ENCODE peak calls at places on chromosomes 12 and 14, in four cellular contexts. O is Peyer's patch, T is lung, D is pancreas. K is an unnamed sample. For H3K27me3 and H3K4me1, the result is how much of the 10 kb centered on the place peaks cover.

GRCh38 chr12:109331546-109331945 is 16.2 kb upstream of the MYO1H start:
- DNase-seq in O (no peak), T (no peak), D (no peak), K (no peak)

GRCh38 chr12:74985293-74985985 is 224.2 kb downstream of the KCNC2 start:
- DNase-seq in O (no peak), T (no peak), D (peak), K (peak)

GRCh38 chr12:54701940-54702592 is 53.9 kb upstream of the DCD start:
- DNase-seq in O (no peak), T (no peak), D (no peak), K (no peak)

GRCh38 chr12:23005387-23005786 is 380.4 kb downstream of the ETNK1 start:
- DNase-seq in O (no peak), T (no peak), D (no peak), K (no peak)

GRCh38 chr12:106345739-106346138 is 11.8 kb upstream of the POLR3B start:
- DNase-seq in O (peak), T (peak), D (no peak), K (no peak)

GRCh38 chr14:87935895-87936294 is 57.1 kb downstream of the GALC start:
- DNase-seq in O (no peak), T (no peak), D (no peak), K (no peak)

GRCh38 chr14:70803321-70804110 is 5.8 kb downstream of the MAP3K9 start:
- DNase-seq in O (no peak), T (no peak), D (no peak), K (no peak)

GRCh38 chr12:25960176-25960575 is 1.7 kb downstream of the RASSF8 start:
- DNase-seq in O (no peak), T (no peak), D (no peak), K (no peak)

GRCh38 chr14:53151523-53151866 is 1.6 kb downstream of the DDHD1 start:
- DNase-seq in O (no peak), T (no peak), D (no peak), K (no peak)

GRCh38 chr14:85471156-85471555 is 58.8 kb upstream of the FLRT2 start:
- DNase-seq in O (no peak), T (no peak), D (no peak), K (no peak)

GRCh38 chr12:127742231-127742630 is 524.7 kb upstream of the TMEM132C start:
- DNase-seq in O (no peak), T (no peak), D (no peak), K (no peak)

GRCh38 chr14:47155395-47155794 is 503.8 kb upstream of the RPL10L start:
- DNase-seq in O (no peak), T (no peak), D (no peak), K (peak)

GRCh38 chr12:9649532-9649940 is 20.0 kb upstream of the CLEC2D start:
- DNase-seq in O (no peak), T (no peak), D (no peak), K (no peak)

GRCh38 chr12:630656-631632 is 32.3 kb downstream of the NINJ2 start:
- DNase-seq in O (peak), T (peak), D (no peak), K (no peak)

GRCh38 chr12:31629756-31630732 is 29.4 kb upstream of the ETFBKMT start:
- DNase-seq in O (no peak), T (no peak), D (no peak), K (no peak)

GRCh38 chr12:74415633-74416032 is 122.0 kb upstream of the ATXN7L3B start:
- DNase-seq in O (no peak), T (no peak), D (no peak), K (no peak)

GRCh38 chr12:53047221-53048032 is 2.4 kb upstream of the TNS2 start:
- DNase-seq in O (peak), T (peak), D (peak), K (peak)

GRCh38 chr12:56593909-56594621 is 36.1 kb downstream of the BAZ2A start:
- DNase-seq in O (peak), T (peak), D (no peak), K (no peak)

DNA sequence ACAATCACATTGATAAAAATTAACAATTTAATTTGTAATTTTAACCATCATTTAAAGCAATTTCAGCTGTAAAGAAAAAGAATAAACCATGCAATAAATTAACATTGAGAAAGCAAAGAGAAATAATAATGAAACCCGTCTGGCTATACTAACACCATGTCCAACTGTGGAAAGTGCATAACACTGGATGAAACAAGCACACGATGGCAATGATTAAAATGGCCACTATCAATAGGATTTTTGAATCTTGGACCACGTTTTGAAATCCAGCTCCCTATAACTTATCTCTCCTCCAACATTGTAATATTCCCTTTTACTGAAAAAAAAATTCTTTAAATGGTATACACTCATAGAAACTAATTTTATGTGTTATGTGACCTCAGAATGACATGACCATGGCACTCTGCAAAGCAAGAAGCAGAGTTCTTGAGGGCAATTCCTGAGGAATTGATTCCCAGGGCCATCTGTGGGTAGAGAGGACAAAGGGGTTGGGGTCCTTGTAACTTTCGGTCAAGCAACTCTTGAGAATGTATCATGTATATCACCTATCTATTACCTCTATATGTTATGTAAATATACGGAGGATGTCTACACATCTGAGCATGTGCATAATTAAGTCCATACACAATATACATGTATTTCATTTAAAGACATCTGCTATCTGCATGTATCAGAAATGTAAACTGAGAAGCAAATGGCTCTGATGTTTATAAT is 4.8 kb downstream of the FOXA1 start:
- DNase-seq in O (no peak), T (no peak), D (no peak), K (no peak)
- H3K27me3 ChIP-seq in O (under half), T (under half), D (under half), K (under half)

DNA sequence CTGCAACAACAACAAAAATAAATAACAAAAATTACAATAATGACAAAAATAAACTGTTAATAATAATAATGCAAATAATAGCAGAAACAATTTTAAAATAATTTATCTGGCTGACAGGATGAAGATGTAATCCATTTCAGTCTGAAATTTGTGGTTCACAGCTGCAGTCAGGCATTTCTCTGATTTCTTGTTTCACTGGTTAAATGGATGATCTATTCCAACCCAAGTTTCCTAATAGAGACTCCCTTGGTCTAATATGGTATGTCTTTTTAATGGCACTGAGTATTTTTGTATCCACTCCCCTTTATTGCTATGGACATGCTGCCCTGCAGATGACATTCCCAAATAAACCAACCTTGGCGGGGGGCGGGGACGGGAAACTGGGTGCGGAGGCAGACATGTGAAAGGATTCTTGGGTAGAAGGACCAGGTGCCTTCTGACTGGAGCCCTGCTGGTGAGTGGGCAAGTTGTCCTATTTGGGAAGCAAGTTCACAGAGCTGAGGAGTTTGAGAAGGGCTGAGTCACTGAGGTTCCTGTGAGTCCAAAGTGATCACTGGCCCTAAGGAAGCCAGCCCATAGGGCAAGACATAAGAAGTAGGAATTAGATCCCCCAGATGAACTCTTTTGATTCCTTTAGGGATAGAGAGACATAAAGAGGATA is 14.4 kb downstream of the FOXG1 start:
- DNase-seq in O (no peak), T (no peak), D (no peak), K (no peak)
- H3K4me1 ChIP-seq in O (under half), T (under half), D (under half), K (under half)

DNA sequence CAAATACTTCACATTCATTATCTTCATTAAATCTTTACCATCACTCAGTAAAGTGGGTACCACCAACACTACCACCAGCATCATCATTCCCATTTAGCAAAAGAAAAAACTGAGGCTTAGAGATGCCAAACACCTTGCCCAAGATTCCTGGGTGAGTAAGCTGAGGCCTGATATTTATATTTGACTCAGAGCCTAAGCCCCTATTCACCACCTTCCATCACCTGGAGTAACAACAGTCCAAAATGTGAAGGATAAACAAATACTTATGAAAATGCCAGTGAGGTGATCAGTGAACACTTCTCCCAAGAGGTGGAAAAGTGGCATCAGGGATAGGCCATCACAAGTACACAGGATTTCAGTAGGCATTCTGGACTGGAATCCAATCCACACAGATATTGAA is 3.7 kb downstream of the SLC38A1 start:
- DNase-seq in O (no peak), T (no peak), D (no peak), K (no peak)
- TF ChIP-seq CTCF in O (no peak), T (no peak), D (no peak), K (no peak)

GRCh38 chr12:57863676-57864075 is 17.1 kb upstream of the CTDSP2 start:
- DNase-seq in O (no peak), T (no peak), D (no peak), K (no peak)
- H3K27me3 ChIP-seq in O (under half), T (under half), D (under half), K (under half)

DNA sequence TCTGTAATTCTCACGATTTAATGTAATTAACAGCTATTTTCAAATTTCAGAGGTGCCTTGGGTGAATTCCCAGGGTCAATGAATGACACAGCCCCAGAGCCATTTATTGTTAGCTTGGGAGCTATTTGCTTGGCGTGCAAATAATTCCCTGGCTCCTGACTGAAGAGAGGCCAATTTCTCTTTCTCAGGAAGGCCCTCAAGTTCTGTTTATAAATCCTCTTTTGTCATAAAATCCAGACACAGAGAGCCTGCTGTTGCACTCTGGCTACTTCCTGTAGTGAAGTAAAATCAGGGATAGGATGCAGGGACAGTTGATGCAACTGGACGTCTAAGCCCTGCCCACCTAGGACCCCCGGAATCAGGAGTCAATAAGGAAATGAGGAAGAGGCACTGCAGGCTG is 154.3 kb downstream of the TMX1 start:
- DNase-seq in O (no peak), T (no peak), D (no peak), K (no peak)
- H3K4me1 ChIP-seq in O (under half), T (under half), D (under half), K (half or more)

DNA sequence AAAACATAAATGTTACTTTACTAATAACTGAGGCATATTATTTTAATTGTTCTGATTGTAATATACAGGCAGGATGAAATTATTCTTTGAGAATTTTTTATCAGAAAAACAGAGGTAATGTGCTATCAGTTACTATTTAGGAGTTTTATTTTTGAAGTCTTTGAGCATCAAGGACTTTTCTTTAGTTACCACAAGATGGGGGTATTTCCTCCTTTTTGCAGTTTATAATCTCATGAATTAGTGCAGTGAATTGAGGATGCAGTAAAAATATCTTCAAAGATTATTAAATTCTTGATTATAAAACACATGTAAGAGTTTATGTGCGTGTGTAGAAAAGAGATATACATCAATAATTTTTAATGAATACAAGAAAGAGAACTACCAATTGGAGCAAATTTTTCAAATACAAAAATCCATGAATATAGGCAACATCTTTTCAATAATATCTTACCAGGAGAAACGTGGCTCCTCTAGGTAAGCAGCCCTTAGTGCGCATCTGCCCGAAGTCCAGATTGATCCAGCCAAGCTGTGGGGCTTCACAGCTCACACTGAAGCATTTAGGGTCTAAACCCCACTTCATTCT is 71.6 kb downstream of the ERGIC2 start:
- DNase-seq in O (no peak), T (no peak), D (no peak), K (no peak)
- TF ChIP-seq CTCF in O (peak), T (no peak), D (no peak), K (peak)

GRCh38 chr14:104898195-104898558 is 26.5 kb upstream of the PLD4 start:
- DNase-seq in O (no peak), T (no peak), D (no peak), K (no peak)

GRCh38 chr14:104895207-104895785 is 29.4 kb upstream of the PLD4 start:
- DNase-seq in O (no peak), T (peak), D (peak), K (no peak)

GRCh38 chr14:104897286-104898194 is 27.1 kb upstream of the PLD4 start:
- DNase-seq in O (peak), T (no peak), D (peak), K (peak)

GRCh38 chr14:104894331-104895206 is 29.5 kb downstream of the CEP170B start:
- DNase-seq in O (no peak), T (no peak), D (peak), K (no peak)

GRCh38 chr14:104895786-104896642 is 28.7 kb upstream of the PLD4 start:
- DNase-seq in O (peak), T (peak), D (peak), K (no peak)
- H3K27me3 ChIP-seq in O (under half), T (under half), D (under half), K (under half)

DNA sequence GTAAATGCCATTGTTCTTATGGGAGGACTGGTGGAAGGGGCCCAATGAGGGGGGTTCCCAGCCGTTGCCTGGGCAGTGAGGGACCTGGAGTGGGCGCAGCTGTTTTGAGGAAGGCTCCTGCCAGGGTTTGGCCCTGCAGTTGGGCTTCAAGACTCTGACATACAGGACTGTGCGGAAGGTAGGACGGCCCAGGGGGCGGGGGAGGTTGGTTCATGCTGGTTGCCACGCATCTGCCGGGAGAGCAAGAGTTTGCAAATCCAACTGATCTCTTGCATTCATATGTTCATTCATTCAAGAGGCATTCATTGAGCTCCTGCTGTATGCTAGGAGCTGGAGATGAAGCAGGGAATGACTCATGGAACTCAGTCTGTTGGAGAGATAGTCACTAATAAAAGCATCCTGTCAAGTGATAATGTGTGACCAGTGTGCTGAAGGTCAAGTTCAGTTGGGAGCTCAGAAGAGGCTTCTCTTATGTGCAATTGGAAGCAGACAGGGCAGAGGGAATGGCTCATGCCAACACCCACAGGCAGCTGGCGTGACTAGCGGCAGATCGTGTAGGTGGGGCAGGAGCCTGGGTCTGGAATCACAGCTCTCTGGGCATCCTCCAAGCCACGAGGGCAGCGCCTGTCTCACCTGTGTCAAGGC is 7.8 kb downstream of the SH2B3 start:
- DNase-seq in O (peak), T (no peak), D (peak), K (no peak)
- H3K4me1 ChIP-seq in O (half or more), T (under half), D (under half), K (under half)

DNA sequence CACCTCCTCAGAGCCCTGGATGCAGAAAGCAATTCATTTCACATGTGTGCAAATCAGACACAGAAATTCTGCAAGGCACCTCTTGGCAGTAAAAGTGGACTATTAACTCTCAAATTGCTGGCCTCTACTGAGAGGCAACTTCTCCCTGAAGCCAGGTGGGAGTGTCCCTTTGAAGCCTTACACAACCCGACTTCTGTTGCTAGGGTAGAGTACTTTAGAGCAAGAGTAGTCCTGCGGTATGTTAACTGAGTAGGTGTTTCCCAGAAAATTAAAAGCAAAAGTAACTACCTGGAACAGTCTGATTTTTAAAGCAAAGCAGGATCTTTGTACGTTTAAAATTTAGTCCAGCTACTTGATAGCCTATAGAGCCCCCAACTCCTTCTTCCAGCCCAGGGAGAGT is 483.4 kb downstream of the DIO2 start:
- DNase-seq in O (no peak), T (no peak), D (no peak), K (no peak)
- TF ChIP-seq CTCF in O (no peak), T (no peak), D (no peak), K (no peak)

GRCh38 chr12:130163461-130164215 is 1.4 kb downstream of the FZD10 start:
- DNase-seq in O (no peak), T (no peak), D (no peak), K (peak)

GRCh38 chr12:130164931-130165330 is 2.7 kb downstream of the FZD10 start:
- DNase-seq in O (no peak), T (no peak), D (no peak), K (peak)

GRCh38 chr12:130164216-130164542 is 1.9 kb downstream of the FZD10 start:
- DNase-seq in O (no peak), T (no peak), D (no peak), K (peak)

GRCh38 chr12:130167537-130167936 is 5.3 kb downstream of the FZD10 start:
- DNase-seq in O (no peak), T (no peak), D (no peak), K (no peak)

DNA sequence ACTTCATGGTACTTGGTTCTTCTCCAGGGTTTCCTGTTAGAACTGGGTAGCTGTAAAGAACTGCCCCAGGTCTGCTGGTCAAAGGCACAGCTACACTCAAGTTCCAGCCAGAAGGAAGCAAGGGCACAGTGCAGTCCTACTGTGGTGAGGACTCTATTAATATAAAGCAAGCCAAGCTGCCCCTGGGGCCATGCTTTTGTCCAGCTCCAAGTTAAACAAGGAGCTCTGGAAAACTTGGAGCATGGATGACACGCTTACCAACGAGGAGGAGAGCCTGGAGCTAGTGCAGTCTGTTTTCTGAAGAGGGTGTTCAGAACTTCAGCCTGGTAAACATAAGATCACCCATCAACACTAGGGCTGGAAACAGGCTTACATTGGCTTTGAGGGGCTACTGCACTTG is 4.0 kb downstream of the FZD10 start:
- DNase-seq in O (no peak), T (no peak), D (no peak), K (no peak)
- H3K27me3 ChIP-seq in O (under half), T (under half), D (under half), K (under half)